ENCODE peak calls at places on chromosomes 12 and 14, in eight cellular contexts. One of them, this sample, is unnamed.
A peak's percentile ranks its signal among the peaks of the same experiment; 100 is the strongest.

GRCh38 chr12:78562358-78563205 is 302.0 kb upstream of the SYT1 start:
- DNase-seq in right lobe of liver: no peak
- DNase-seq in suprapubic skin: no peak
- DNase-seq in activated CD4-positive, CD25-positive, alpha-beta regulatory T cell: no peak
- DNase-seq in activated CD4-positive, alpha-beta T cell treated with anti-CD3 and anti-CD28 coated beads, Interleukin-2, amount 50 U/mL, for 1 hour: no peak
- DNase-seq in activated naive CD8-positive, alpha-beta T cell treated with anti-CD3 and anti-CD28 coated beads, Interleukin-2, amount 50 U/mL, for 24 hours: no peak
- DNase-seq in HFFc6: peak; percentile 30
- DNase-seq in GM12892: no peak
- DNase-seq in this sample: no peak

GRCh38 chr12:62977419-62977818 is 42.5 kb upstream of the PPM1H start:
- DNase-seq in right lobe of liver: no peak
- DNase-seq in suprapubic skin: no peak
- DNase-seq in activated CD4-positive, CD25-positive, alpha-beta regulatory T cell: no peak
- DNase-seq in activated CD4-positive, alpha-beta T cell treated with anti-CD3 and anti-CD28 coated beads, Interleukin-2, amount 50 U/mL, for 1 hour: no peak
- DNase-seq in activated naive CD8-positive, alpha-beta T cell treated with anti-CD3 and anti-CD28 coated beads, Interleukin-2, amount 50 U/mL, for 24 hours: no peak
- DNase-seq in HFFc6: peak; percentile 56
- DNase-seq in GM12892: no peak
- DNase-seq in this sample: no peak

GRCh38 chr14:104686624-104687517 is 2.5 kb upstream of the INF2 start:
- DNase-seq in right lobe of liver: no peak
- DNase-seq in suprapubic skin: no peak
- DNase-seq in activated CD4-positive, CD25-positive, alpha-beta regulatory T cell: no peak
- DNase-seq in activated CD4-positive, alpha-beta T cell treated with anti-CD3 and anti-CD28 coated beads, Interleukin-2, amount 50 U/mL, for 1 hour: no peak
- DNase-seq in activated naive CD8-positive, alpha-beta T cell treated with anti-CD3 and anti-CD28 coated beads, Interleukin-2, amount 50 U/mL, for 24 hours: no peak
- DNase-seq in HFFc6: no peak
- DNase-seq in GM12892: no peak
- DNase-seq in this sample: peak; percentile 69

GRCh38 chr12:116656371-116656770 is 81.5 kb downstream of the SPRING1 start:
- DNase-seq in right lobe of liver: no peak
- DNase-seq in suprapubic skin: no peak
- DNase-seq in activated CD4-positive, CD25-positive, alpha-beta regulatory T cell: no peak
- DNase-seq in activated CD4-positive, alpha-beta T cell treated with anti-CD3 and anti-CD28 coated beads, Interleukin-2, amount 50 U/mL, for 1 hour: no peak
- DNase-seq in activated naive CD8-positive, alpha-beta T cell treated with anti-CD3 and anti-CD28 coated beads, Interleukin-2, amount 50 U/mL, for 24 hours: no peak
- DNase-seq in HFFc6: no peak
- DNase-seq in GM12892: no peak
- DNase-seq in this sample: no peak

GRCh38 chr12:123085046-123085445 is 65.8 kb downstream of the PITPNM2 start:
- DNase-seq in right lobe of liver: no peak
- DNase-seq in suprapubic skin: no peak
- DNase-seq in activated CD4-positive, CD25-positive, alpha-beta regulatory T cell: no peak
- DNase-seq in activated CD4-positive, alpha-beta T cell treated with anti-CD3 and anti-CD28 coated beads, Interleukin-2, amount 50 U/mL, for 1 hour: no peak
- DNase-seq in activated naive CD8-positive, alpha-beta T cell treated with anti-CD3 and anti-CD28 coated beads, Interleukin-2, amount 50 U/mL, for 24 hours: no peak
- DNase-seq in HFFc6: no peak
- DNase-seq in GM12892: no peak
- DNase-seq in this sample: no peak

GRCh38 chr12:53344824-53345485 is 8.8 kb upstream of the SP7 start:
- DNase-seq in right lobe of liver: peak; percentile 69
- DNase-seq in suprapubic skin: peak; percentile 86
- DNase-seq in activated CD4-positive, CD25-positive, alpha-beta regulatory T cell: peak; percentile 56
- DNase-seq in activated CD4-positive, alpha-beta T cell treated with anti-CD3 and anti-CD28 coated beads, Interleukin-2, amount 50 U/mL, for 1 hour: peak; percentile 63
- DNase-seq in activated naive CD8-positive, alpha-beta T cell treated with anti-CD3 and anti-CD28 coated beads, Interleukin-2, amount 50 U/mL, for 24 hours: peak; percentile 80
- DNase-seq in HFFc6: peak; percentile 37
- DNase-seq in GM12892: peak; percentile 63
- DNase-seq in this sample: peak; percentile 71

GRCh38 chr12:91133871-91134270 is 22.6 kb upstream of the LUM start:
- DNase-seq in right lobe of liver: no peak
- DNase-seq in suprapubic skin: no peak
- DNase-seq in activated CD4-positive, CD25-positive, alpha-beta regulatory T cell: no peak
- DNase-seq in activated CD4-positive, alpha-beta T cell treated with anti-CD3 and anti-CD28 coated beads, Interleukin-2, amount 50 U/mL, for 1 hour: no peak
- DNase-seq in activated naive CD8-positive, alpha-beta T cell treated with anti-CD3 and anti-CD28 coated beads, Interleukin-2, amount 50 U/mL, for 24 hours: no peak
- DNase-seq in HFFc6: peak; percentile 81
- DNase-seq in GM12892: no peak
- DNase-seq in this sample: no peak

GRCh38 chr12:24494401-24494800 is 454.5 kb downstream of the BCAT1 start:
- DNase-seq in right lobe of liver: no peak
- DNase-seq in suprapubic skin: no peak
- DNase-seq in activated CD4-positive, CD25-positive, alpha-beta regulatory T cell: no peak
- DNase-seq in activated CD4-positive, alpha-beta T cell treated with anti-CD3 and anti-CD28 coated beads, Interleukin-2, amount 50 U/mL, for 1 hour: no peak
- DNase-seq in activated naive CD8-positive, alpha-beta T cell treated with anti-CD3 and anti-CD28 coated beads, Interleukin-2, amount 50 U/mL, for 24 hours: no peak
- DNase-seq in HFFc6: no peak
- DNase-seq in GM12892: no peak
- DNase-seq in this sample: no peak

GRCh38 chr14:85218982-85219381 is 311.0 kb upstream of the FLRT2 start:
- DNase-seq in right lobe of liver: no peak
- DNase-seq in suprapubic skin: no peak
- DNase-seq in activated CD4-positive, CD25-positive, alpha-beta regulatory T cell: no peak
- DNase-seq in activated CD4-positive, alpha-beta T cell treated with anti-CD3 and anti-CD28 coated beads, Interleukin-2, amount 50 U/mL, for 1 hour: no peak
- DNase-seq in activated naive CD8-positive, alpha-beta T cell treated with anti-CD3 and anti-CD28 coated beads, Interleukin-2, amount 50 U/mL, for 24 hours: no peak
- DNase-seq in HFFc6: no peak
- DNase-seq in GM12892: no peak
- DNase-seq in this sample: no peak

GRCh38 chr12:100858658-100859057 is 64.1 kb downstream of the ANO4 start:
- DNase-seq in right lobe of liver: no peak
- DNase-seq in suprapubic skin: no peak
- DNase-seq in activated CD4-positive, CD25-positive, alpha-beta regulatory T cell: no peak
- DNase-seq in activated CD4-positive, alpha-beta T cell treated with anti-CD3 and anti-CD28 coated beads, Interleukin-2, amount 50 U/mL, for 1 hour: no peak
- DNase-seq in activated naive CD8-positive, alpha-beta T cell treated with anti-CD3 and anti-CD28 coated beads, Interleukin-2, amount 50 U/mL, for 24 hours: no peak
- DNase-seq in HFFc6: no peak
- DNase-seq in GM12892: no peak
- DNase-seq in this sample: no peak

GRCh38 chr14:101512396-101512695 is 48.9 kb upstream of the DIO3 start:
- DNase-seq in right lobe of liver: no peak
- DNase-seq in suprapubic skin: no peak
- DNase-seq in activated CD4-positive, CD25-positive, alpha-beta regulatory T cell: no peak
- DNase-seq in activated CD4-positive, alpha-beta T cell treated with anti-CD3 and anti-CD28 coated beads, Interleukin-2, amount 50 U/mL, for 1 hour: no peak
- DNase-seq in activated naive CD8-positive, alpha-beta T cell treated with anti-CD3 and anti-CD28 coated beads, Interleukin-2, amount 50 U/mL, for 24 hours: no peak
- DNase-seq in HFFc6: no peak
- DNase-seq in GM12892: no peak
- DNase-seq in this sample: no peak

GRCh38 chr12:103623716-103624115 is 36.6 kb downstream of the STAB2 start:
- DNase-seq in right lobe of liver: no peak
- DNase-seq in suprapubic skin: no peak
- DNase-seq in activated CD4-positive, CD25-positive, alpha-beta regulatory T cell: no peak
- DNase-seq in activated CD4-positive, alpha-beta T cell treated with anti-CD3 and anti-CD28 coated beads, Interleukin-2, amount 50 U/mL, for 1 hour: no peak
- DNase-seq in activated naive CD8-positive, alpha-beta T cell treated with anti-CD3 and anti-CD28 coated beads, Interleukin-2, amount 50 U/mL, for 24 hours: no peak
- DNase-seq in HFFc6: peak; percentile 28
- DNase-seq in GM12892: no peak
- DNase-seq in this sample: no peak

GRCh38 chr12:104750061-104750460 is 208.0 kb downstream of the SLC41A2 start:
- DNase-seq in right lobe of liver: no peak
- DNase-seq in suprapubic skin: no peak
- DNase-seq in activated CD4-positive, CD25-positive, alpha-beta regulatory T cell: no peak
- DNase-seq in activated CD4-positive, alpha-beta T cell treated with anti-CD3 and anti-CD28 coated beads, Interleukin-2, amount 50 U/mL, for 1 hour: no peak
- DNase-seq in activated naive CD8-positive, alpha-beta T cell treated with anti-CD3 and anti-CD28 coated beads, Interleukin-2, amount 50 U/mL, for 24 hours: no peak
- DNase-seq in HFFc6: peak; percentile 52
- DNase-seq in GM12892: no peak
- DNase-seq in this sample: no peak

GRCh38 chr14:63727231-63727735 is 582 bp downstream of the SGPP1 start:
- DNase-seq in right lobe of liver: peak; percentile 66
- DNase-seq in suprapubic skin: peak; percentile 72
- DNase-seq in activated CD4-positive, CD25-positive, alpha-beta regulatory T cell: no peak
- DNase-seq in activated CD4-positive, alpha-beta T cell treated with anti-CD3 and anti-CD28 coated beads, Interleukin-2, amount 50 U/mL, for 1 hour: peak; percentile 2
- DNase-seq in activated naive CD8-positive, alpha-beta T cell treated with anti-CD3 and anti-CD28 coated beads, Interleukin-2, amount 50 U/mL, for 24 hours: peak; percentile 25
- DNase-seq in HFFc6: peak; percentile 6
- DNase-seq in GM12892: no peak
- DNase-seq in this sample: peak; percentile 50

This sample was measured in pancreas.